ENCODE peak calls at places on chromosome 13, in nine cellular contexts. C is iris pigment epithelial cell, P is head of caudate nucleus, B is fibroblast of the aortic adventitia, N is cardiac fibroblast, Y is AG09309, I is posterior cingulate gyrus, E is T-helper 1 cell, U is RWPE1. T is an unnamed sample.

GRCh38 chr13:97344250-97345175 is 89.5 kb upstream of the RAP2A start:
- DNase-seq in C (peak), P (peak), B (peak), N (peak), Y (no peak), I (peak), E (peak), U (peak), T (peak)

GRCh38 chr13:110538632-110539031 is 22.9 kb downstream of the RAB20 start:
- DNase-seq in C (no peak), P (no peak), B (peak), N (peak), Y (no peak), I (no peak), E (no peak), U (no peak), T (no peak)

GRCh38 chr13:71242191-71242590 is 624.8 kb downstream of the DACH1 start:
- DNase-seq in C (no peak), P (no peak), B (no peak), N (peak), Y (no peak), I (no peak), E (no peak), U (no peak), T (no peak)

GRCh38 chr13:28434934-28435333 is 60.0 kb downstream of the FLT1 start:
- DNase-seq in C (no peak), P (no peak), B (no peak), N (no peak), Y (no peak), I (no peak), E (no peak), U (no peak), T (no peak)

GRCh38 chr13:44902793-44903192 is 86.5 kb downstream of the NUFIP1 start:
- DNase-seq in C (no peak), P (no peak), B (no peak), N (no peak), Y (no peak), I (no peak), E (no peak), U (no peak), T (no peak)

GRCh38 chr13:35630551-35631275 is 154.2 kb upstream of the MAB21L1 start:
- DNase-seq in C (peak), P (peak), B (peak), N (peak), Y (peak), I (no peak), E (no peak), U (peak), T (no peak)

GRCh38 chr13:44044544-44045178 is 165.0 kb downstream of the LACC1 start:
- DNase-seq in C (no peak), P (no peak), B (no peak), N (no peak), Y (no peak), I (no peak), E (no peak), U (no peak), T (no peak)

GRCh38 chr13:76886005-76886291 is 257 bp downstream of the KCTD12 start:
- DNase-seq in C (no peak), P (peak), B (no peak), N (no peak), Y (no peak), I (no peak), E (no peak), U (no peak), T (no peak)

GRCh38 chr13:32117696-32118095 is 86.1 kb downstream of the FRY start:
- DNase-seq in C (peak), P (no peak), B (no peak), N (no peak), Y (no peak), I (no peak), E (no peak), U (no peak), T (no peak)

GRCh38 chr13:79492313-79492798 is 11.4 kb downstream of the NDFIP2 start:
- DNase-seq in C (peak), P (no peak), B (peak), N (peak), Y (no peak), I (no peak), E (no peak), U (no peak), T (no peak)

GRCh38 chr13:32415019-32415418 is 12.9 kb downstream of the N4BP2L1 start:
- DNase-seq in C (peak), P (no peak), B (peak), N (peak), Y (no peak), I (no peak), E (no peak), U (no peak), T (no peak)

GRCh38 chr13:41971848-41972247 is 10.9 kb upstream of the VWA8 start:
- DNase-seq in C (no peak), P (no peak), B (no peak), N (no peak), Y (no peak), I (no peak), E (no peak), U (no peak), T (no peak)

GRCh38 chr13:50291611-50292010 is 276.4 kb downstream of the KCNRG start:
- DNase-seq in C (no peak), P (no peak), B (no peak), N (no peak), Y (no peak), I (no peak), E (no peak), U (no peak), T (no peak)

GRCh38 chr13:28533441-28534166 is 38.7 kb upstream of the FLT1 start:
- DNase-seq in C (no peak), P (no peak), B (no peak), N (no peak), Y (no peak), I (no peak), E (no peak), U (no peak), T (no peak)

T was measured in neural crest cell.